ENCODE peak calls at places on chromosomes 13 and 19, in seven cellular contexts. E, R, M, O, S, F and L are unnamed samples.

GRCh38 chr13:112954488-112955270 is 14.3 kb upstream of the MCF2L start:
- DNase-seq in E (no peak), R (peak), M (no peak), O (no peak), S (no peak), F (no peak), L (no peak)

GRCh38 chr19:8333771-8334457 is 9.1 kb downstream of the KANK3 start:
- DNase-seq in E (no peak), R (peak), M (no peak), O (no peak), S (no peak), F (no peak), L (no peak)

GRCh38 chr13:20993211-20993610 is 68.2 kb downstream of the LATS2 start:
- DNase-seq in E (no peak), R (no peak), M (no peak), O (no peak), S (no peak), F (no peak), L (peak)

GRCh38 chr13:114065141-114065925 is 67.1 kb downstream of the RASA3 start:
- DNase-seq in E (peak), R (peak), M (peak), O (peak), S (peak), F (peak), L (no peak)

GRCh38 chr13:33610471-33611015 is 207.4 kb upstream of the RFC3 start:
- DNase-seq in E (no peak), R (peak), M (no peak), O (no peak), S (no peak), F (peak), L (no peak)

GRCh38 chr19:15141143-15141542 is 33.9 kb downstream of the SYDE1 start:
- DNase-seq in E (no peak), R (no peak), M (no peak), O (no peak), S (no peak), F (no peak), L (no peak)

GRCh38 chr13:43132228-43132627 is 108.8 kb downstream of the DNAJC15 start:
- DNase-seq in E (peak), R (peak), M (no peak), O (no peak), S (no peak), F (no peak), L (no peak)

GRCh38 chr13:46866150-46866549 is 30.7 kb downstream of the HTR2A start:
- DNase-seq in E (peak), R (peak), M (no peak), O (peak), S (peak), F (no peak), L (no peak)

GRCh38 chr19:50749490-50749889 is 20.8 kb upstream of the GPR32 start:
- DNase-seq in E (no peak), R (no peak), M (no peak), O (no peak), S (no peak), F (no peak), L (no peak)

GRCh38 chr13:95588721-95589120 is 36.2 kb downstream of the CLDN10 start:
- DNase-seq in E (peak), R (no peak), M (no peak), O (no peak), S (peak), F (no peak), L (no peak)

GRCh38 chr19:2477732-2478191 is 1.8 kb downstream of the GADD45B start:
- DNase-seq in E (peak), R (no peak), M (peak), O (no peak), S (no peak), F (no peak), L (no peak)

GRCh38 chr13:30409911-30410704 is 12.2 kb upstream of the UBE2L5 start:
- DNase-seq in E (peak), R (no peak), M (no peak), O (no peak), S (no peak), F (no peak), L (no peak)

GRCh38 chr19:1853295-1854031 is 5.2 kb upstream of the REXO1 start:
- DNase-seq in E (peak), R (peak), M (peak), O (no peak), S (peak), F (peak), L (peak)

GRCh38 chr13:28128030-28128429 is 10.3 kb upstream of the PAN3 start:
- DNase-seq in E (no peak), R (no peak), M (no peak), O (no peak), S (no peak), F (no peak), L (no peak)

GRCh38 chr19:5154129-5154798 is 185.4 kb downstream of the KDM4B start:
- DNase-seq in E (no peak), R (no peak), M (peak), O (no peak), S (no peak), F (no peak), L (peak)

GRCh38 chr19:41085748-41086415 is 2.4 kb upstream of the CYP2A13 start:
- DNase-seq in E (no peak), R (no peak), M (no peak), O (no peak), S (no peak), F (no peak), L (no peak)

GRCh38 chr13:98133949-98134348 is 8.9 kb upstream of the FARP1 start:
- DNase-seq in E (no peak), R (no peak), M (no peak), O (no peak), S (no peak), F (no peak), L (no peak)

GRCh38 chr19:39970424-39970673 is 616 bp upstream of the PSMC4 start:
- DNase-seq in E (no peak), R (peak), M (no peak), O (no peak), S (no peak), F (no peak), L (no peak)

GRCh38 chr13:87656311-87656710 is 14.9 kb upstream of the SLITRK5 start:
- DNase-seq in E (no peak), R (peak), M (no peak), O (no peak), S (no peak), F (no peak), L (no peak)

GRCh38 chr13:47829684-47830083 is 171.4 kb downstream of the SUCLA2 start:
- DNase-seq in E (peak), R (no peak), M (no peak), O (no peak), S (no peak), F (no peak), L (no peak)

GRCh38 chr19:2389594-2389993 is 29.5 kb downstream of the TMPRSS9 start:
- DNase-seq in E (no peak), R (no peak), M (no peak), O (no peak), S (no peak), F (no peak), L (no peak)

GRCh38 chr13:25249001-25249543 is 38.2 kb downstream of the MTMR6 start:
- DNase-seq in E (peak), R (peak), M (no peak), O (peak), S (peak), F (no peak), L (no peak)

GRCh38 chr13:88800505-88800904 is 1129.3 kb downstream of the SLITRK5 start:
- DNase-seq in E (no peak), R (peak), M (no peak), O (no peak), S (no peak), F (no peak), L (no peak)

GRCh38 chr13:28544026-28544425 is 49.1 kb upstream of the FLT1 start:
- DNase-seq in E (no peak), R (no peak), M (no peak), O (no peak), S (no peak), F (no peak), L (no peak)

GRCh38 chr13:39462456-39462855 is 140.5 kb downstream of the LHFPL6 start:
- DNase-seq in E (no peak), R (no peak), M (no peak), O (no peak), S (no peak), F (no peak), L (no peak)

GRCh38 chr13:51605698-51606097 is 21.4 kb downstream of the WDFY2 start:
- DNase-seq in E (no peak), R (no peak), M (no peak), O (no peak), S (no peak), F (no peak), L (no peak)

GRCh38 chr13:78603240-78603947 is at the start of gene POU4F1:
- DNase-seq in E (peak), R (no peak), M (peak), O (no peak), S (no peak), F (peak), L (no peak)

GRCh38 chr13:66673401-66673800 is 556.7 kb downstream of the PCDH9 start:
- DNase-seq in E (peak), R (no peak), M (no peak), O (no peak), S (peak), F (no peak), L (no peak)

GRCh38 chr13:114081761-114082681 is 50.4 kb downstream of the RASA3 start:
- DNase-seq in E (no peak), R (peak), M (no peak), O (no peak), S (no peak), F (no peak), L (no peak)

GRCh38 chr13:36921902-36922301 is 1.9 kb upstream of the SMAD9 start:
- DNase-seq in E (no peak), R (no peak), M (no peak), O (no peak), S (no peak), F (no peak), L (no peak)

GRCh38 chr19:11137542-11138384 is 17.8 kb downstream of the SPC24 start:
- DNase-seq in E (peak), R (peak), M (peak), O (peak), S (peak), F (peak), L (peak)

GRCh38 chr19:54704928-54705327 is 19.3 kb upstream of the KIR3DL3 start:
- DNase-seq in E (no peak), R (no peak), M (no peak), O (no peak), S (no peak), F (no peak), L (no peak)

GRCh38 chr13:102405499-102406079 is 3.7 kb upstream of the FGF14 start:
- DNase-seq in E (peak), R (no peak), M (peak), O (no peak), S (no peak), F (no peak), L (no peak)

GRCh38 chr19:3893509-3894179 is 13.2 kb downstream of the ATCAY start:
- DNase-seq in E (no peak), R (no peak), M (no peak), O (no peak), S (no peak), F (no peak), L (no peak)

GRCh38 chr19:11116507-11116906 is 27.2 kb downstream of the LDLR start:
- DNase-seq in E (no peak), R (no peak), M (no peak), O (no peak), S (no peak), F (no peak), L (no peak)

GRCh38 chr13:113557013-113557412 is 27.5 kb upstream of the TFDP1 start:
- DNase-seq in E (no peak), R (no peak), M (no peak), O (no peak), S (no peak), F (no peak), L (no peak)